ENCODE peak calls at places on chromosomes 2 and 18, in six cellular contexts. One of them, this sample, is unnamed.

GRCh38 chr18:33959609-33960008 is 265.1 kb downstream of the NOL4 start:
- DNase-seq in putamen: no peak
- DNase-seq in psoas muscle: no peak
- DNase-seq in endodermal cell: no peak
- DNase-seq in LoVo: no peak
- DNase-seq in SW480: no peak
- DNase-seq in this sample: no peak

GRCh38 chr2:33488178-33488690 is 11.8 kb downstream of the RASGRP3 start:
- DNase-seq in LoVo: no peak
- DNase-seq in putamen: no peak
- DNase-seq in endodermal cell: no peak
- DNase-seq in SW480: no peak
- DNase-seq in psoas muscle: no peak
- DNase-seq in this sample: no peak

GRCh38 chr2:231357048-231357447 is 38.5 kb upstream of the B3GNT7 start:
- DNase-seq in LoVo: no peak
- DNase-seq in psoas muscle: no peak
- DNase-seq in endodermal cell: no peak
- DNase-seq in SW480: no peak
- DNase-seq in putamen: no peak
- DNase-seq in this sample: no peak

GRCh38 chr2:134453476-134453875 is 199.6 kb downstream of the MGAT5 start:
- DNase-seq in endodermal cell: peak; percentile 35
- DNase-seq in psoas muscle: no peak
- DNase-seq in putamen: no peak
- DNase-seq in SW480: no peak
- DNase-seq in LoVo: no peak
- DNase-seq in this sample: no peak

GRCh38 chr2:62398295-62398855 is 107.6 kb downstream of the TMEM17 start:
- DNase-seq in SW480: no peak
- DNase-seq in psoas muscle: no peak
- DNase-seq in putamen: no peak
- DNase-seq in endodermal cell: no peak
- DNase-seq in LoVo: no peak
- DNase-seq in this sample: no peak

GRCh38 chr2:235098273-235098672 is 146.5 kb downstream of the SH3BP4 start:
- DNase-seq in endodermal cell: no peak
- DNase-seq in SW480: no peak
- DNase-seq in putamen: no peak
- DNase-seq in psoas muscle: no peak
- DNase-seq in LoVo: peak; percentile 16
- DNase-seq in this sample: no peak

GRCh38 chr2:11967946-11968465 is 221.6 kb downstream of the LPIN1 start:
- DNase-seq in LoVo: no peak
- DNase-seq in putamen: no peak
- DNase-seq in SW480: no peak
- DNase-seq in psoas muscle: no peak
- DNase-seq in endodermal cell: no peak
- DNase-seq in this sample: no peak

GRCh38 chr18:34659579-34660517 is 50.2 kb upstream of the DTNA start:
- DNase-seq in putamen: peak; percentile 77
- DNase-seq in LoVo: peak; percentile 46
- DNase-seq in endodermal cell: peak; percentile 91
- DNase-seq in psoas muscle: peak; percentile 87
- DNase-seq in SW480: peak; percentile 56
- DNase-seq in this sample: no peak

GRCh38 chr2:72024451-72025175 is 123.0 kb downstream of the CYP26B1 start:
- DNase-seq in SW480: no peak
- DNase-seq in psoas muscle: no peak
- DNase-seq in putamen: no peak
- DNase-seq in LoVo: no peak
- DNase-seq in endodermal cell: peak; percentile 34
- DNase-seq in this sample: no peak

GRCh38 chr2:205644018-205644417 is 38.3 kb upstream of the NRP2 start:
- DNase-seq in endodermal cell: no peak
- DNase-seq in LoVo: no peak
- DNase-seq in putamen: no peak
- DNase-seq in psoas muscle: no peak
- DNase-seq in SW480: no peak
- DNase-seq in this sample: no peak

GRCh38 chr2:85161626-85161960 is 28.4 kb downstream of the TCF7L1 start:
- DNase-seq in putamen: no peak
- DNase-seq in endodermal cell: no peak
- DNase-seq in SW480: no peak
- DNase-seq in LoVo: no peak
- DNase-seq in psoas muscle: no peak
- DNase-seq in this sample: no peak

GRCh38 chr2:8255448-8255800 is 426.4 kb upstream of the ID2 start:
- DNase-seq in putamen: no peak
- DNase-seq in psoas muscle: no peak
- DNase-seq in endodermal cell: peak; percentile 85
- DNase-seq in SW480: peak; percentile 33
- DNase-seq in LoVo: no peak
- DNase-seq in this sample: no peak

GRCh38 chr2:175854149-175854548 is 147.9 kb downstream of the LNPK start:
- DNase-seq in LoVo: no peak
- DNase-seq in putamen: no peak
- DNase-seq in endodermal cell: no peak
- DNase-seq in psoas muscle: no peak
- DNase-seq in SW480: no peak
- DNase-seq in this sample: no peak

GRCh38 chr2:223414646-223415045 is 187.5 kb downstream of the SCG2 start:
- DNase-seq in psoas muscle: peak; percentile 68
- DNase-seq in LoVo: no peak
- DNase-seq in endodermal cell: no peak
- DNase-seq in putamen: no peak
- DNase-seq in SW480: no peak
- DNase-seq in this sample: no peak

GRCh38 chr18:49517483-49517882 is 30.4 kb upstream of the C18orf32 start:
- DNase-seq in putamen: no peak
- DNase-seq in endodermal cell: no peak
- DNase-seq in LoVo: no peak
- DNase-seq in SW480: no peak
- DNase-seq in psoas muscle: no peak
- DNase-seq in this sample: no peak

GRCh38 chr2:45780541-45781463 is 129.3 kb downstream of the PRKCE start:
- DNase-seq in psoas muscle: no peak
- DNase-seq in putamen: no peak
- DNase-seq in LoVo: no peak
- DNase-seq in SW480: no peak
- DNase-seq in endodermal cell: no peak
- DNase-seq in this sample: no peak

GRCh38 chr18:49050462-49050861 is 99.7 kb upstream of the SMAD7 start:
- DNase-seq in SW480: no peak
- DNase-seq in psoas muscle: no peak
- DNase-seq in LoVo: no peak
- DNase-seq in endodermal cell: no peak
- DNase-seq in putamen: no peak
- DNase-seq in this sample: no peak

GRCh38 chr2:36414307-36414706 is 58.7 kb downstream of the CRIM1 start:
- DNase-seq in endodermal cell: no peak
- DNase-seq in SW480: no peak
- DNase-seq in LoVo: no peak
- DNase-seq in putamen: no peak
- DNase-seq in psoas muscle: no peak
- DNase-seq in this sample: no peak

GRCh38 chr2:205013586-205013985 is 468.3 kb downstream of the PARD3B start:
- DNase-seq in endodermal cell: no peak
- DNase-seq in putamen: no peak
- DNase-seq in LoVo: no peak
- DNase-seq in psoas muscle: no peak
- DNase-seq in SW480: no peak
- DNase-seq in this sample: no peak

GRCh38 chr2:191318729-191319078 is 73.5 kb downstream of the MYO1B start:
- DNase-seq in psoas muscle: no peak
- DNase-seq in LoVo: peak; percentile 57
- DNase-seq in SW480: peak; percentile 68
- DNase-seq in putamen: no peak
- DNase-seq in endodermal cell: peak; percentile 79
- DNase-seq in this sample: no peak

GRCh38 chr2:53939656-53940055 is 31.1 kb downstream of the PSME4 start:
- DNase-seq in putamen: no peak
- DNase-seq in LoVo: no peak
- DNase-seq in psoas muscle: no peak
- DNase-seq in SW480: no peak
- DNase-seq in endodermal cell: no peak
- DNase-seq in this sample: no peak

GRCh38 chr2:186399082-186399644 is 86.9 kb upstream of the ZC3H15 start:
- DNase-seq in SW480: no peak
- DNase-seq in putamen: no peak
- DNase-seq in endodermal cell: no peak
- DNase-seq in psoas muscle: no peak
- DNase-seq in LoVo: no peak
- DNase-seq in this sample: no peak

GRCh38 chr2:40653829-40654228 is 201.9 kb upstream of the SLC8A1 start:
- DNase-seq in endodermal cell: no peak
- DNase-seq in SW480: no peak
- DNase-seq in putamen: no peak
- DNase-seq in LoVo: no peak
- DNase-seq in psoas muscle: no peak
- DNase-seq in this sample: no peak

GRCh38 chr2:9200634-9201015 is 6.0 kb upstream of the ASAP2 start:
- DNase-seq in LoVo: no peak
- DNase-seq in endodermal cell: no peak
- DNase-seq in putamen: no peak
- DNase-seq in psoas muscle: no peak
- DNase-seq in SW480: no peak
- DNase-seq in this sample: no peak

GRCh38 chr2:172845008-172845670 is 109.5 kb downstream of the RAPGEF4 start:
- DNase-seq in psoas muscle: no peak
- DNase-seq in endodermal cell: no peak
- DNase-seq in SW480: no peak
- DNase-seq in LoVo: no peak
- DNase-seq in putamen: no peak
- DNase-seq in this sample: no peak